ENCODE peak calls at places on chromosomes 3 and 15, in seven cellular contexts. G is T-helper 17 cell; C is activated effector memory CD4-positive, alpha-beta T cell treated with Interleukin-2 at 50 U/mL for 16 hours; A is stimulated activated CD4-positive, alpha-beta T cell treated with anti-CD3 and anti-CD28 coated beads, TNF-alpha, amount 100 ng/mL, for 4 hours; W is fibroblast of the aortic adventitia; K is BJ; X is activated naive CD4-positive, alpha-beta T cell treated with anti-CD3 and anti-CD28 coated beads for 36 hours. L is an unnamed sample.

GRCh38 chr15:76401285-76401684 is 64.7 kb downstream of the ISL2 start:
- DNase-seq in G (no peak), C (no peak), A (no peak), W (no peak), K (no peak), X (no peak), L (no peak)

GRCh38 chr3:186849392-186849975 is 7.0 kb downstream of the ADIPOQ start:
- DNase-seq in G (no peak), C (no peak), A (no peak), W (peak; percentile 60), K (peak; percentile 4), X (peak; percentile 45), L (peak; percentile 4)

GRCh38 chr3:69079269-69080159 is 651 bp downstream of the UBA3 start:
- DNase-seq in G (peak; percentile 22), C (no peak), A (no peak), W (no peak), K (no peak), X (peak; percentile 22), L (no peak)

GRCh38 chr3:153052096-153052460 is 109.9 kb upstream of the RAP2B start:
- DNase-seq in G (no peak), C (no peak), A (no peak), W (peak; percentile 93), K (peak; percentile 74), X (no peak), L (no peak)

GRCh38 chr3:171251842-171252241 is 208.4 kb downstream of the TNIK start:
- DNase-seq in G (no peak), C (no peak), A (no peak), W (no peak), K (no peak), X (peak; percentile 48), L (no peak)

GRCh38 chr15:80234883-80235282 is 17.1 kb downstream of the CTXND1 start:
- DNase-seq in G (no peak), C (peak; percentile 7), A (no peak), W (peak; percentile 32), K (no peak), X (peak; percentile 66), L (no peak)

GRCh38 chr3:88235102-88235501 is 85.3 kb downstream of the C3orf38 start:
- DNase-seq in G (no peak), C (no peak), A (no peak), W (no peak), K (no peak), X (no peak), L (no peak)

GRCh38 chr15:58274885-58275284 is 136.7 kb downstream of the AQP9 start:
- DNase-seq in G (no peak), C (no peak), A (no peak), W (no peak), K (no peak), X (no peak), L (no peak)

GRCh38 chr3:7576506-7576905 is 715.6 kb downstream of the GRM7 start:
- DNase-seq in G (no peak), C (no peak), A (no peak), W (no peak), K (no peak), X (no peak), L (no peak)

GRCh38 chr15:70259030-70259424 is 161.3 kb upstream of the TLE3 start:
- DNase-seq in G (peak; percentile 18), C (peak; percentile 40), A (peak; percentile 36), W (peak; percentile 31), K (no peak), X (peak; percentile 38), L (no peak)

GRCh38 chr3:1943395-1944118 is 155.1 kb upstream of the CNTN4 start:
- DNase-seq in G (no peak), C (no peak), A (no peak), W (no peak), K (no peak), X (no peak), L (no peak)

L was measured in NCI-H748 treated with DMSO at 0.1 percent for 48 hours.